ENCODE peak calls at places on chromosomes 4 and X, in eight cellular contexts. W is astrocyte, B is endodermal cell, F is left ventricle myocardium inferior, C is brain microvascular endothelial cell, R is bronchial epithelial cell, E is BE2C, M is left lung. P is an unnamed sample.
A peak's percentile ranks its signal among the peaks of the same experiment; 100 is the strongest.

GRCh38 chrX:133923548-133923947 is 61.8 kb downstream of the GPC3 start:
- DNase-seq in B (no peak), F (no peak), W (no peak), R (no peak), C (no peak), E (peak; percentile 46), M (no peak), P (no peak)

GRCh38 chrX:7574325-7574724 is 268.6 kb upstream of the VCX start:
- DNase-seq in R (peak; percentile 63), W (no peak), F (no peak), C (peak; percentile 40), B (peak; percentile 62), E (no peak), M (no peak), P (no peak)

GRCh38 chr4:119735136-119735770 is 106.6 kb upstream of the PDE5A start:
- DNase-seq in C (peak; percentile 93), W (peak; percentile 99), B (no peak), R (peak; percentile 81), F (no peak), M (no peak), E (no peak), P (no peak)

GRCh38 chr4:48388504-48389154 is 47.3 kb downstream of the SLAIN2 start:
- DNase-seq in C (peak; percentile 8), R (peak; percentile 54), M (no peak), W (peak; percentile 67), B (no peak), F (no peak), E (no peak), P (no peak)

GRCh38 chrX:2608638-2609430 is 82.3 kb upstream of the CD99 start:
- DNase-seq in R (peak; percentile 60), C (peak; percentile 65), E (peak; percentile 9), M (peak; percentile 99), W (peak; percentile 67), F (peak; percentile 90), B (peak; percentile 94), P (peak; percentile 91)

GRCh38 chr4:169225058-169225751 is 45.6 kb downstream of the SH3RF1 start:
- DNase-seq in M (no peak), C (peak; percentile 79), W (peak; percentile 98), F (no peak), B (no peak), R (peak; percentile 97), E (no peak), P (no peak)

GRCh38 chr4:142248946-142249345 is 597.2 kb downstream of the INPP4B start:
- DNase-seq in C (peak; percentile 73), R (peak; percentile 81), W (peak; percentile 73), M (no peak), E (no peak), F (no peak), B (no peak), P (no peak)

GRCh38 chr4:80587861-80588385 is 252.4 kb downstream of the CFAP299 start:
- DNase-seq in B (no peak), M (no peak), W (no peak), R (peak; percentile 91), C (no peak), F (no peak), E (no peak), P (no peak)

GRCh38 chr4:16253127-16253960 is 27.1 kb upstream of the TAPT1 start:
- DNase-seq in W (peak; percentile 87), M (no peak), B (no peak), C (peak; percentile 60), E (no peak), R (peak; percentile 85), F (no peak), P (no peak)

GRCh38 chr4:118997601-118998000 is 108.9 kb downstream of the SYNPO2 start:
- DNase-seq in M (no peak), W (peak; percentile 25), B (no peak), E (no peak), R (peak; percentile 47), F (no peak), C (no peak), P (no peak)

GRCh38 chrX:119880552-119881437 is 9.2 kb downstream of the NDUFA1 start:
- DNase-seq in E (peak; percentile 36), M (no peak), W (peak; percentile 29), C (peak; percentile 55), R (peak; percentile 47), B (peak; percentile 65), F (no peak), P (peak; percentile 31)

GRCh38 chr4:3074078-3074845 is at the start of the genes HTT and HTT-AS:
- DNase-seq in E (peak; percentile 99), W (peak; percentile 81), B (peak; percentile 99), F (peak; percentile 97), M (peak; percentile 99), R (peak; percentile 87), C (peak; percentile 86), P (peak; percentile 98)

GRCh38 chrX:140157611-140158010 is 192.3 kb upstream of the CXorf66 start:
- DNase-seq in E (no peak), M (no peak), C (peak; percentile 1), B (no peak), W (peak; percentile 93), R (peak; percentile 27), F (no peak), P (no peak)

GRCh38 chr4:29581469-29581868 is 1138.7 kb upstream of the PCDH7 start:
- DNase-seq in R (no peak), B (no peak), E (no peak), F (no peak), W (peak; percentile 1), M (no peak), C (no peak), P (no peak)

GRCh38 chrX:13761606-13762005 is 27.1 kb downstream of the OFD1 start:
- DNase-seq in R (no peak), B (peak; percentile 69), M (no peak), C (no peak), W (no peak), E (no peak), F (no peak), P (peak; percentile 24)

GRCh38 chrX:129843209-129843458 is 552 bp downstream of the ZDHHC9 start:
- DNase-seq in M (no peak), W (no peak), R (no peak), C (no peak), E (no peak), B (no peak), F (no peak), P (no peak)

GRCh38 chr4:169330095-169330494 is 59.3 kb upstream of the SH3RF1 start:
- DNase-seq in R (no peak), B (no peak), W (no peak), F (no peak), E (no peak), M (no peak), C (no peak), P (no peak)

GRCh38 chr4:187887886-187888285 is 107.7 kb upstream of the ZFP42 start:
- DNase-seq in W (no peak), R (no peak), C (no peak), B (no peak), F (no peak), E (no peak), M (no peak), P (no peak)

GRCh38 chr4:163558539-163559044 is 64.1 kb downstream of the TMA16 start:
- DNase-seq in W (no peak), B (no peak), F (no peak), C (no peak), M (no peak), E (no peak), R (no peak), P (peak; percentile 24)

GRCh38 chrX:48509245-48509590 is 426 bp downstream of the PORCN start:
- DNase-seq in B (no peak), R (no peak), W (no peak), E (no peak), F (no peak), C (no peak), M (no peak), P (no peak)

GRCh38 chrX:48513670-48514069 is 4.9 kb downstream of the PORCN start:
- DNase-seq in W (no peak), E (peak; percentile 51), R (no peak), C (no peak), B (no peak), M (no peak), F (no peak), P (no peak)

GRCh38 chrX:48509619-48510018 is 827 bp downstream of the PORCN start:
- DNase-seq in W (no peak), E (no peak), F (no peak), R (no peak), B (no peak), C (no peak), M (no peak), P (no peak)

GRCh38 chrX:48512371-48512935 is 3.7 kb downstream of the PORCN start:
- DNase-seq in M (no peak), W (no peak), F (no peak), R (no peak), B (no peak), E (no peak), C (no peak), P (no peak)

GRCh38 chrX:48511561-48511960 is 2.8 kb downstream of the PORCN start:
- DNase-seq in M (no peak), E (no peak), B (no peak), R (no peak), C (no peak), F (no peak), W (no peak), P (no peak)
- TF ChIP-seq CTCF in M (no peak), E (peak; percentile 57), B (peak; percentile 64), R (peak; percentile 48), C (peak; percentile 68), F (peak; percentile 36), W (no peak), P (peak; percentile 31)

GRCh38 chrX:39936886-39937770 is 160.6 kb downstream of the BCOR start:
- DNase-seq in M (no peak), R (no peak), E (no peak), F (no peak), W (no peak), B (no peak), C (no peak), P (no peak)
- H3K4me3 ChIP-seq in M (no peak overlapping the region), R (no peak overlapping the region), E (no peak overlapping the region), F (no peak overlapping the region), W (no peak overlapping the region), B (no peak overlapping the region), C (no peak overlapping the region), P (peak overlapping the region; percentile 22)

DNA sequence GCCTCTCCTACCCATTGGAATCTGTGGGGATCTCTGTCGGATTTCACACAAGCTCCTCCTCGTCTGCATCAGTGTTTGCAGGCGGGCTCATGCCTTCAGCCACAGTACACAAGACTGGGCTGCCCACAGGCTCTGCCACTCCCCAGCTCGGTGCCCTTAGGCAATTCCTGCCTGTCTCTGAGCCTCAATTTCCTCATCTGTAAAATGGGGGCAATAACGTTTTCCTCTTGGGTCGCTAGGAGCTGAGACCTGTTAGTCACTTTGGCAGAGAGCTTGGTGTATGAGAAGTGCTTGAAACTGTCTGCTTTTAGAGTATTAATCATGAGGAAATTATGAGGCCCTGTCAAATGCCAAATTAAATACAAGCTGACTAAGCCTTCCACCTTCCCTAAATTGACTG is 27.6 kb upstream of the MSX1 start:
- DNase-seq in F (no peak), E (no peak), M (no peak), R (peak; percentile 12), C (no peak), W (no peak), B (no peak), P (no peak)
- TF ChIP-seq CTCF in F (no peak), E (no peak), M (no peak), R (no peak), C (no peak), W (no peak), B (no peak), P (no peak)

DNA sequence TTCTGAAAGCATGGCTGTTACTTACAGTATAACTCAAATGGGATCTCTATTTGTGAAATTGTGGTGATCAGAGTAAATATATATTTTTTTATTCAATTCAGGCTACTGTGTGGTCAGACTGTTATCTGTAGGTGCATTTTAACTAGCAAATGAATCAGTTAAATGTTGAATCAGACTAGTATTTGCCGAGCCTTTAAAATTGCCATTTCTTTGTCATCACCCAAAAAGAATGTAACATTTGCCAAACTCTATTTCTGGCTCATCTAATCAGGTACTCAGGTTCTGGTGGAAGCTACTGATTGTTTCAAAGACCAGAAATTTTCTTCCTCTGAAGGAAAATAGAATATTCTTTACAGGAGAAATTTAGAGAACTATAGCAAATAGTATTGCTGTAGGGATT is 1.8 kb upstream of the NAA15 start:
- DNase-seq in M (no peak), F (no peak), W (peak; percentile 62), R (peak; percentile 57), B (no peak), E (no peak), C (no peak), P (no peak)
- H3K4me3 ChIP-seq in M (no peak overlapping the region), F (peak overlapping the region; percentile 82), W (peak overlapping the region; percentile 9), R (no peak overlapping the region), B (peak overlapping the region; percentile 97), E (no peak overlapping the region), C (no peak overlapping the region), P (no peak overlapping the region)

P was measured in GM06990.